ENCODE peak calls at places on chromosomes 3 and 15, in seven cellular contexts. R is upper lobe of right lung, M is lower lobe of right lung, E is transverse colon, U is GM23248, H is aorta, O is fibroblast of lung. B is an unnamed sample.

GRCh38 chr3:134378384-134378783 is 4.1 kb upstream of the AMOTL2 start:
- DNase-seq in R (peak; percentile 80), M (peak; percentile 72), E (peak; percentile 61), U (no peak), H (peak; percentile 76), O (peak; percentile 59), B (peak; percentile 71)

GRCh38 chr3:136624381-136624780 is 127.8 kb downstream of the STAG1 start:
- DNase-seq in R (no peak), M (no peak), E (no peak), U (no peak), H (no peak), O (no peak), B (no peak)

GRCh38 chr15:99149366-99149765 is 44.5 kb downstream of the SYNM start:
- DNase-seq in R (no peak), M (no peak), E (no peak), U (no peak), H (no peak), O (no peak), B (no peak)

GRCh38 chr3:195154793-195155535 is 116.0 kb downstream of the XXYLT1 start:
- DNase-seq in R (peak; percentile 93), M (peak; percentile 90), E (peak; percentile 82), U (peak; percentile 85), H (peak; percentile 91), O (peak; percentile 92), B (peak; percentile 85)

GRCh38 chr3:177596248-177596821 is 399.1 kb upstream of the TBL1XR1 start:
- DNase-seq in R (no peak), M (no peak), E (no peak), U (peak; percentile 45), H (no peak), O (no peak), B (no peak)

GRCh38 chr3:139157161-139157932 is 112.7 kb upstream of the PRR23C start:
- DNase-seq in R (no peak), M (no peak), E (no peak), U (no peak), H (peak; percentile 61), O (no peak), B (no peak)

GRCh38 chr3:44355634-44356033 is 17.1 kb downstream of the TCAIM start:
- DNase-seq in R (no peak), M (no peak), E (no peak), U (peak; percentile 91), H (no peak), O (peak; percentile 91), B (no peak)

GRCh38 chr3:110577856-110578255 is 493.8 kb upstream of the NECTIN3 start:
- DNase-seq in R (no peak), M (no peak), E (no peak), U (peak; percentile 75), H (no peak), O (no peak), B (no peak)

GRCh38 chr15:74123685-74124084 is 6.7 kb upstream of the ISLR2 start:
- DNase-seq in R (no peak), M (no peak), E (no peak), U (no peak), H (no peak), O (no peak), B (no peak)

GRCh38 chr3:20225769-20226168 is 39.8 kb upstream of the SGO1 start:
- DNase-seq in R (no peak), M (no peak), E (no peak), U (peak; percentile 57), H (no peak), O (peak; percentile 71), B (peak; percentile 13)

GRCh38 chr3:153052096-153052460 is 109.9 kb upstream of the RAP2B start:
- DNase-seq in R (no peak), M (no peak), E (peak; percentile 27), U (peak; percentile 95), H (peak; percentile 84), O (peak; percentile 90), B (peak; percentile 22)

GRCh38 chr3:40116478-40117162 is 192.9 kb upstream of the EIF1B start:
- DNase-seq in R (no peak), M (no peak), E (no peak), U (peak; percentile 88), H (no peak), O (no peak), B (no peak)

GRCh38 chr15:58551764-58552504 is 120.1 kb downstream of the LIPC start:
- DNase-seq in R (no peak), M (no peak), E (peak; percentile 82), U (peak; percentile 94), H (peak; percentile 53), O (peak; percentile 98), B (peak; percentile 95)

GRCh38 chr3:197022405-197023231 is 7.0 kb downstream of the MELTF start:
- DNase-seq in R (no peak), M (no peak), E (no peak), U (no peak), H (no peak), O (no peak), B (no peak)

GRCh38 chr3:124765197-124765596 is 34.9 kb downstream of the UMPS start:
- DNase-seq in R (no peak), M (no peak), E (no peak), U (no peak), H (no peak), O (no peak), B (no peak)

GRCh38 chr3:124767691-124768090 is 37.4 kb downstream of the UMPS start:
- DNase-seq in R (no peak), M (no peak), E (no peak), U (no peak), H (no peak), O (no peak), B (no peak)

GRCh38 chr3:124764746-124765145 is 34.5 kb downstream of the UMPS start:
- DNase-seq in R (no peak), M (no peak), E (no peak), U (no peak), H (peak; percentile 57), O (no peak), B (no peak)

GRCh38 chr3:124767259-124767658 is 37.0 kb downstream of the UMPS start:
- DNase-seq in R (no peak), M (no peak), E (no peak), U (no peak), H (no peak), O (no peak), B (no peak)

DNA sequence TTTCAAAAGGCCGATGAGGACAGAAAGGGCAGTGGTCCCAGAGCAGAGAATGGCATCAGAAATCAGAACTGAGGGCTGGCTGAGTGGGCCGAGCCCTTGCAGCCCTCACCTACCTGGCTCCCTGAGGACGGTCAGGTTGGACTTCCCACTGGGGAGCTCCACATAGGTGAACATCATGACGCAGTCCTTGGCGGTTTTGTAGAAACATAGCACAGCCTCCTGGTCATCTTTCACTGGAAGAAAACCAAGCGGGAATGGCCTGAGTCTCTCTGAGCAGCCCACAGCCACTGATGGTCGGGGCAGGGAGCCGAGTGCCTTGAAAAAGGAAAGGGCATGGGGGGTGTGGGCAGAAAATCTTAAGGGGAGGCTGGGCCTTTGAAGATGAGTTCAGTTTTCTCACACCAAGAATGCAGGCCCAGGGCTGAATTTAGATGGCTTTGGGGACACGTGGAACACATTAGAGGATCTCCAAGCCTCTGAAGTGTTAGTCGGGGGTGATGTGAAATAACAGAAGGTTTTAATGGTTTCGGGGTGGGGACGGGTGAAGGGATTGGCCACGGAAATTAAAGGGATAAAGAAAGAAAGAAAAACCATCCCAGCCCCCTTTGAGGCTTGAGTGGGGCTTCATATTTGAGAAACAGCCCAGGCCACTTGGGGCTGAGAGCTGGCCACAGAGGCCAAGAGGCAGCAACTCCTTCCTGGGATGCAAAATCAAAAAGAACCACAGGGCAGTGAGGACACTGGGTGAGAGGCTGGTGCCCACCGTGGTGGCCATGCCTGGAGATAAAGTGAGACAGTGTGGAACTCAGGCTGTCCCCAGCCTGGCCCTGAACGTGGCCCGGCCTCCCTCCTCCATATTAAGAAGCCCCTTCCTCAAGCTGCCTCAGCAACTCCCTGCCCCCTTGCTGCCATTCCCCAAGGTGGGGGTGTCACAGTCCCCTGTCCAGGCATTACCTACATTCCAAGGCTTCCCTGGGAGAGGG is 36.2 kb downstream of the UMPS start:
- DNase-seq in R (no peak), M (no peak), E (no peak), U (no peak), H (peak; percentile 50), O (no peak), B (no peak)
- H3K36me3 ChIP-seq in R (peaks cover 56% of the 10 kb centered on the region), M (peaks cover 66% of the 10 kb centered on the region), E (no peaks in the 10 kb centered on the region), U (peaks cover 40% of the 10 kb centered on the region), H (peaks cover 13% of the 10 kb centered on the region), O (peaks cover 12% of the 10 kb centered on the region), B (peaks cover 2% of the 10 kb centered on the region)

GRCh38 chr15:60773255-60773654 is 294.3 kb upstream of the ICE2 start:
- DNase-seq in R (no peak), M (no peak), E (no peak), U (no peak), H (no peak), O (no peak), B (no peak)
- H3K27ac ChIP-seq in R (no peak overlapping the region), M (no peak overlapping the region), E (no peak overlapping the region), U (no peak overlapping the region), H (no peak overlapping the region), O (no peak overlapping the region), B (no peak overlapping the region)

GRCh38 chr3:184193991-184194539 is 8.1 kb downstream of the ABCF3 start:
- DNase-seq in R (no peak), M (no peak), E (no peak), U (no peak), H (no peak), O (no peak), B (no peak)
- H3K36me3 ChIP-seq in R (peaks cover 71% of the 10 kb centered on the region), M (peaks cover 76% of the 10 kb centered on the region), E (peaks cover 56% of the 10 kb centered on the region), U (peaks cover 32% of the 10 kb centered on the region), H (peaks cover 23% of the 10 kb centered on the region), O (peaks cover 23% of the 10 kb centered on the region), B (peaks cover 4% of the 10 kb centered on the region)

GRCh38 chr3:175571096-175571495 is 712.0 kb downstream of the NAALADL2 start:
- DNase-seq in R (no peak), M (no peak), E (no peak), U (no peak), H (no peak), O (no peak), B (no peak)

DNA sequence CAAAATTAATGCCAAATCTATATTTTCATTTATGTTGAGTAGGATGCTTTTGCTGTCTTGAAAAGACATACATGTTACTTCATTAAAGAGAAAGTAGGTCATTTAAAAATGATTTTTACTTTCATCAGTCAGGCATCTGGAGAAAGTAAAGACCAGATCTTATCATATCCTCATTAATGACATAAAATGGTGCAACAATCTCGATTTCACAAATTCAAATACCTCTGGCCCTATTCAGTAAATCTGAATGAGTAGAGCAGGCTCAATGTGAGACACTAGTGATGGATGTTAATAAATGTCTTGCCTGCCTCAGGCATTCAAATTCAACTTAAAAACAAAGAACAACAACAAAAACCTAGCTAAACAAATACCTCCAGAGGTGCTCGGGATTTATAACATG is 714.1 kb downstream of the NAALADL2 start:
- DNase-seq in R (no peak), M (no peak), E (no peak), U (no peak), H (no peak), O (no peak), B (no peak)
- H3K27ac ChIP-seq in R (no peak overlapping the region), M (no peak overlapping the region), E (no peak overlapping the region), U (no peak overlapping the region), H (no peak overlapping the region), O (no peak overlapping the region), B (no peak overlapping the region)

DNA sequence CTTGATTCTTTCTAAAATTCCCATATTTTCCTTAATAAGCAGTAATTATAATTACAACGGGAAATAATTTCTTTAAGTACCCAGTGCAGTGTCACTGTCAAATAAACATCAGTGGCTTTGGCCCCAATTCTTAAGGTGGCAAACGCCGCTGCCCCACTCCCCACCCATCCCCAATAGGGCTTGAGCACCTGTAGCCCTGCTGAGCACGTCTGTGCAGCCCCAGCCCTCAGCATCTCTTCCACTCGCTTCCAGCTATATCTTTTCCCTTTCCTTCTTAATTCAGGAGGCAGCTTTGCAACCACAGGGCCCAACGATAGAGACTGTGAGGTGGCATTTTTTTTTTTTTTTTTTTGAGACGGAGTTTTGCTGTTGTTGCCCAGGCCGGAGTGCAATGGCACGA is 9.0 kb downstream of the PPM1M start:
- DNase-seq in R (no peak), M (no peak), E (no peak), U (no peak), H (no peak), O (no peak), B (no peak)
- H3K36me3 ChIP-seq in R (peaks cover 91% of the 10 kb centered on the region), M (peaks cover 93% of the 10 kb centered on the region), E (peaks cover 51% of the 10 kb centered on the region), U (peaks cover 56% of the 10 kb centered on the region), H (peaks cover 12% of the 10 kb centered on the region), O (peaks cover 32% of the 10 kb centered on the region), B (peaks cover 31% of the 10 kb centered on the region)

B was measured in small intestine.